ENCODE peak calls at places on chromosomes 5 and 9, in nine cellular contexts. S is T follicular helper cell, I is fibroblast of the conjunctiva, W is HFF-Myc, R is GM19239, E is A172, B is mesothelial cell of epicardium, H is kidney tubule cell, C is right cardiac atrium. T is an unnamed sample.

GRCh38 chr9:133644968-133645765 is 9.0 kb downstream of the DBH start:
- DNase-seq in S (no peak), I (no peak), W (no peak), R (no peak), E (no peak), B (no peak), H (no peak), C (no peak), T (no peak)

GRCh38 chr5:96943829-96944228 is 7.9 kb downstream of the LNPEP start:
- DNase-seq in S (no peak), I (no peak), W (no peak), R (no peak), E (no peak), B (no peak), H (peak), C (no peak), T (no peak)

GRCh38 chr9:3962467-3962866 is 337.4 kb downstream of the GLIS3 start:
- DNase-seq in S (no peak), I (no peak), W (no peak), R (no peak), E (peak), B (no peak), H (peak), C (no peak), T (peak)

GRCh38 chr5:108641596-108641995 is 106.1 kb upstream of the FER start:
- DNase-seq in S (no peak), I (no peak), W (no peak), R (no peak), E (no peak), B (no peak), H (no peak), C (no peak), T (no peak)

GRCh38 chr9:108244676-108245075 is 611.1 kb downstream of the ACTL7B start:
- DNase-seq in S (no peak), I (no peak), W (no peak), R (no peak), E (no peak), B (no peak), H (no peak), C (no peak), T (no peak)

GRCh38 chr5:176836811-176837706 is 26.7 kb downstream of the UNC5A start:
- DNase-seq in S (no peak), I (no peak), W (no peak), R (no peak), E (no peak), B (no peak), H (no peak), C (peak), T (no peak)

GRCh38 chr5:148179234-148179824 is 11.0 kb downstream of the SPINK14 start:
- DNase-seq in S (no peak), I (peak), W (peak), R (no peak), E (peak), B (no peak), H (peak), C (no peak), T (peak)

GRCh38 chr5:173028811-173029327 is 27.3 kb upstream of the CREBRF start:
- DNase-seq in S (no peak), I (no peak), W (no peak), R (no peak), E (no peak), B (no peak), H (no peak), C (no peak), T (no peak)

GRCh38 chr5:79255786-79256557 is 20.0 kb downstream of the JMY start:
- DNase-seq in S (no peak), I (no peak), W (peak), R (no peak), E (peak), B (no peak), H (peak), C (no peak), T (peak)

T was measured in PC-3.